ENCODE peak calls at places on chromosomes 4 and X, in eight cellular contexts. O is transverse colon; Y is suprapubic skin; F is adrenal gland; V is PC-3; C is small intestine; G is NT2/D1; Q is CD8-positive, alpha-beta memory T cell. J is an unnamed sample. For H3K27me3 and H3K4me1, the result is how much of the 10 kb centered on the place peaks cover.

GRCh38 chrX:96372313-96373046 is 312.2 kb upstream of the DIAPH2 start:
- DNase-seq in G (peak), O (no peak), F (peak), V (peak), Y (no peak), Q (no peak), C (peak), J (no peak)

GRCh38 chrX:47743504-47743903 is 84.5 kb upstream of the UXT start:
- DNase-seq in G (no peak), V (no peak), Y (no peak), Q (no peak), F (no peak), O (no peak), C (no peak), J (no peak)

GRCh38 chrX:1851527-1851926 is 236.7 kb downstream of the ASMT start:
- DNase-seq in F (no peak), G (peak), C (no peak), Y (no peak), Q (no peak), O (no peak), V (no peak), J (no peak)

GRCh38 chr4:185534850-185535761 is at the start of gene PDLIM3:
- DNase-seq in V (no peak), O (peak), F (peak), C (no peak), Y (peak), G (peak), Q (no peak), J (peak)

GRCh38 chrX:13607996-13608365 is 38.6 kb downstream of the EGFL6 start:
- DNase-seq in F (no peak), O (no peak), Y (no peak), V (no peak), G (peak), C (peak), Q (no peak), J (no peak)

GRCh38 chrX:47160781-47161180 is 15.8 kb downstream of the RBM10 start:
- DNase-seq in V (no peak), Y (peak), O (no peak), F (no peak), C (no peak), G (no peak), Q (no peak), J (no peak)

GRCh38 chr4:98689507-98690174 is 31.2 kb upstream of the TSPAN5 start:
- DNase-seq in O (no peak), G (no peak), C (no peak), Y (no peak), V (no peak), F (no peak), Q (no peak), J (no peak)

GRCh38 chr4:152709675-152710438 is 30.1 kb upstream of the TMEM154 start:
- DNase-seq in O (no peak), V (peak), Q (no peak), Y (no peak), G (no peak), F (no peak), C (no peak), J (no peak)

GRCh38 chr4:76515975-76516853 is 81.2 kb downstream of the SHROOM3 start:
- DNase-seq in C (no peak), O (no peak), F (no peak), Q (no peak), G (no peak), V (no peak), Y (no peak), J (no peak)

GRCh38 chr4:89509708-89510269 is 202.2 kb upstream of the GPRIN3 start:
- DNase-seq in V (no peak), O (no peak), Y (no peak), F (no peak), G (no peak), Q (no peak), C (no peak), J (no peak)

GRCh38 chr4:94603170-94603747 is 151.5 kb downstream of the PDLIM5 start:
- DNase-seq in V (peak), Q (no peak), G (no peak), F (no peak), O (no peak), Y (no peak), C (no peak), J (no peak)

GRCh38 chr4:151031831-151032605 is 16.9 kb upstream of the LRBA start:
- DNase-seq in V (peak), Q (no peak), C (no peak), O (no peak), Y (no peak), F (no peak), G (no peak), J (no peak)

GRCh38 chrX:104309169-104309568 is 54.4 kb upstream of the ESX1 start:
- DNase-seq in F (no peak), Y (no peak), O (no peak), Q (no peak), V (peak), G (no peak), C (no peak), J (no peak)

GRCh38 chr4:102172341-102172740 is 172.9 kb downstream of the SLC39A8 start:
- DNase-seq in G (peak), V (no peak), Y (no peak), Q (no peak), O (no peak), F (no peak), C (no peak), J (no peak)

GRCh38 chr4:2071912-2072867 is 13.1 kb downstream of the NAT8L start:
- DNase-seq in Q (peak), Y (peak), O (no peak), C (no peak), F (no peak), G (no peak), V (no peak), J (no peak)

GRCh38 chrX:9569875-9570274 is 105.0 kb downstream of the TBL1X start:
- DNase-seq in Q (no peak), O (no peak), V (no peak), C (no peak), F (no peak), G (no peak), Y (no peak), J (no peak)

GRCh38 chr4:134024251-134024650 is 177.3 kb downstream of the PABPC4L start:
- DNase-seq in C (no peak), G (no peak), V (peak), Y (no peak), O (no peak), Q (no peak), F (no peak), J (no peak)

GRCh38 chrX:143669395-143669794 is 33.5 kb upstream of the SLITRK4 start:
- DNase-seq in Y (no peak), G (no peak), V (peak), O (no peak), F (no peak), C (no peak), Q (no peak), J (no peak)

GRCh38 chr4:70240192-70240591 is 2.2 kb upstream of the CSN3 start:
- DNase-seq in G (no peak), Q (no peak), F (no peak), V (no peak), Y (no peak), C (no peak), O (no peak), J (no peak)

GRCh38 chr4:140793291-140793690 is 37.1 kb upstream of the TBC1D9 start:
- DNase-seq in O (no peak), C (no peak), G (no peak), F (no peak), Y (no peak), Q (no peak), V (no peak), J (no peak)

GRCh38 chr4:145538636-145539035 is 57.0 kb downstream of the SMAD1 start:
- DNase-seq in G (no peak), O (no peak), V (no peak), Q (no peak), C (no peak), F (no peak), Y (no peak), J (no peak)

GRCh38 chr4:126603210-126603609 is 1029.5 kb upstream of the INTU start:
- DNase-seq in C (no peak), Q (no peak), Y (no peak), V (no peak), G (no peak), O (no peak), F (no peak), J (no peak)

GRCh38 chr4:126604273-126604867 is 1028.4 kb upstream of the INTU start:
- DNase-seq in C (peak), Q (no peak), F (peak), V (peak), O (no peak), Y (no peak), G (peak), J (no peak)

DNA sequence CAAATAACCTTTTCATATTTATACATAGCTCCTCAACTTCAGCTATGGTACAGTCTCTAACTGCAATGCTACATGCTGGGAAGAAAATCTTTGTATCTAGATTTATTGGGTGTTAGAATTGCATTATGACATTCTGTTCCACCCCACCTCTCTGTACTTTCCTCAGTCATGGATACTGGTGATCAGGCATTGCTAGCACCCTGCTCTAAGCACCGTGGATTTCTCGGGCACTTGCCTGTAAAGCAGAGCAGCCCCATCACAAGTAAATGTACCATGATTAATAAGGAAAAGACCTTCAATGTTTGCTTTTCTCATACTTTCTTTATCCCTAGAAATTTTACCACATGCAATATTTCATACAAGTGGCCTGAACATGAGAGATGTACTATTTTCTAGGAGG is 1028.9 kb upstream of the INTU start:
- DNase-seq in G (no peak), Y (no peak), V (no peak), C (no peak), F (no peak), Q (no peak), O (no peak), J (no peak)
- H3K27me3 ChIP-seq in G (under half), Y (under half), V (under half), C (under half), F (under half), Q (under half), O (under half), J (under half)

GRCh38 chr4:7190278-7190594 is 2.1 kb upstream of the SORCS2 start:
- DNase-seq in V (no peak), F (no peak), C (no peak), G (no peak), Q (no peak), O (no peak), Y (no peak), J (no peak)
- H3K4me1 ChIP-seq in V (under half), F (under half), C (under half), G (under half), Q (under half), O (under half), Y (under half), J (under half)

DNA sequence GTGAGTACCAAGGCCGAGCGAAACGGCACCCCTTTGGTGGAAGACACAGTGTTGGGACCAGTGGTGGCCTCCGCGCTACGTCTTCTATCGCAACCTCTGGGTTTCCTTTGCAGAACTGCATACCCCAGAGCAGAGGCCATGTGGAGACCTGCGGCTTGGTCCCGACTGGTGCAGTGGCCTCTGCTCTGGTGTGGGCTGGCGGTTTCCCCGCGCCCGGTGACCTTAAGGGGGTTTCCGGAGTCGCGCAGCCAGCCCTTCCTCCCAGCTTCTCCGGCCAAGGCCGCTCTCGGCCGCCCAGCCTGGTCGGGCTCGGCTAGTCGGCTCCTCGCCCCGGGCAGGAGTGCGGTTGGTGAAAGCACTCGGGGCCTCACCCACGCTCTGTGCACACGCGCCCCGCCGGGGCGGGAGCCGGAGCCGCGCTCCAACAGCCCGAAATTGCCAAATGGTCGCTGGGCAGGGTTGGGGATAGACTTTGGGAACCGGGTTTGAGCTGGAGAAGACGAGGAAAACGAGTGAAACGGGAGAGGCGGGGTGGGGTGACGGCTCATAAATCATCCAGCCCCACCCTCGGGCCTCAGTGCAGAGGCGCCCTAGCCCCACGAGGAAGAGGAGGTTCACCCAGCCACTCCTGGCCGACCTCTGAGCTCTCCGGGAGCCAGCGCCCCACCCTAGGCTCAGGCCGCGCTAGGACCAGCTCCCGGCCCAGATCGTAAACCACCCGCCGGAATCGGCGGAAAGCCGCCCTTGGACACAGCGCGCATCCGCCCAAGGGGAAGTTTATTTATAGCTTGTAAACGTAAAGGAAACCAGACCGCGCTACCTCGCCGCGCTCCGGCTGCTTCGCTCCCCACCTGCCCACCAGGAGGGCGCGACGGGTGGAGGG is 84.7 kb downstream of the BCOR start:
- DNase-seq in Q (peak), Y (peak), V (peak), G (no peak), C (peak), O (peak), F (peak), J (peak)
- H3K27me3 ChIP-seq in Q (under half), Y (under half), V (under half), G (under half), C (under half), O (under half), F (under half), J (under half)

GRCh38 chr4:74651198-74651597 is 143.1 kb downstream of the BTC start:
- DNase-seq in F (no peak), G (no peak), Y (no peak), C (no peak), Q (no peak), O (no peak), V (no peak), J (no peak)

GRCh38 chr4:74653331-74654229 is 140.7 kb downstream of the BTC start:
- DNase-seq in Y (no peak), C (no peak), G (no peak), O (no peak), Q (no peak), V (no peak), F (no peak), J (no peak)

GRCh38 chr4:74656596-74656995 is 137.7 kb downstream of the BTC start:
- DNase-seq in C (no peak), V (peak), Y (no peak), Q (no peak), G (no peak), F (no peak), O (no peak), J (no peak)

GRCh38 chr4:74658114-74658513 is 136.2 kb downstream of the BTC start:
- DNase-seq in F (no peak), Y (no peak), C (no peak), G (no peak), O (no peak), V (no peak), Q (no peak), J (no peak)

GRCh38 chr4:74654230-74654681 is 140.1 kb downstream of the BTC start:
- DNase-seq in Y (no peak), C (peak), O (no peak), F (no peak), G (no peak), V (peak), Q (no peak), J (peak)
- H3K4me1 ChIP-seq in Y (under half), C (under half), O (under half), F (under half), G (under half), V (half or more), Q (under half), J (under half)

GRCh38 chrX:27884654-27885053 is 76.9 kb downstream of the MAGEB10 start:
- DNase-seq in G (no peak), C (no peak), Y (no peak), Q (no peak), V (no peak), F (no peak), O (no peak), J (no peak)

GRCh38 chrX:27878862-27879261 is 71.1 kb downstream of the MAGEB10 start:
- DNase-seq in F (no peak), G (no peak), Y (no peak), V (no peak), Q (no peak), C (no peak), O (no peak), J (no peak)

GRCh38 chrX:27882695-27883094 is 74.9 kb downstream of the MAGEB10 start:
- DNase-seq in F (no peak), Y (no peak), Q (no peak), O (no peak), G (no peak), V (no peak), C (no peak), J (no peak)

DNA sequence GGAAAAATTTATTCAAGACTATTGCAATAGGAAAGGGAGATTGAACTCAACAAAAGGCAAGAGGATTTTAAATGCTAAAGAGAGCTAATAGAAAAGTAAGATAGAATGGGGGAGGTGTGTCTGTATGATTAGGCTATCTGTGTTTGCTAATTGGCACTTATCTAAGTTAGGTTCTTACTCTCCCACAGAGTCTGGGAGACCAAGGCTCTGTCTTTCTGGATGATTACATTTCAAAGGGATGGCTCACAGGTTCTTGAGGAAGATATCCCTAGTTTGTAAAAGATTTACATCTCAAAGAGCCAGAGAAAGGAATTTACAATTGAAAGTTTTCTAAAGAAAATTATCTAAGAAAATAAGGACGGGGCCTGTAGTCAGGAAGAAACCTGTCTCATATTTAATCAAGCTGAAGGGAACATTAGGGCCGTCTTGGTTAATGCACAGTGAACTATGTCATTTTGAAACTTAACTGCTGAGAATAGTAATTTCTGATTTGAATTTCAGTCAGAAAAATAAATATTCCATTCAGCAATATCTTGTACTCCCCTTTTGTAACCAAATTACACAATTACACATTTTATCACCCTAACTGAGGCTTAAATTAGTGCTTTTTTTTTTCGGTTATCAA is 75.8 kb downstream of the MAGEB10 start:
- DNase-seq in V (no peak), F (no peak), G (peak), Y (no peak), Q (no peak), O (no peak), C (no peak), J (no peak)
- H3K27me3 ChIP-seq in V (under half), F (under half), G (under half), Y (under half), Q (under half), O (under half), C (under half), J (under half)

DNA sequence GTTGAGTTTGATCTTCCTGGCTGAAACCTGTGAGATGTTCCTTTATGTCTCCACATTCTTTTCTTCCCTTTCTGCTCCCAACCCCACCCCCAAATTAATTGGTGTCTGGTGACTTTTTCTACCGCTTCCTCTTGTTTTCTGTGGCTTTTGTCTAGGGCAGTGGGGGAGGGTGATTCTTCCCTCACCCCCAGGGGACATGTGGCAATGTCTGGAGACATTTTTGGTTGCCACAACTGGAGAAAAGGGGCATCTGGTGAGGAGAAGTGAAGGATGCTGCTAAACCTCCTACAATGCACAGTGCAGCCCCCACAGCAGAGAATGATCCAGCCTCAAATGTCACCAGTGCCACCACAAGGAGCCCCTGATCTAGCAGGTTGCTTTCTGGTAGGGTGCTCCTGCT is 152.9 kb downstream of the NHS start:
- DNase-seq in G (no peak), V (no peak), F (no peak), O (no peak), Q (no peak), C (no peak), Y (no peak), J (no peak)
- H3K4me1 ChIP-seq in G (under half), V (under half), F (under half), O (under half), Q (under half), C (under half), Y (under half), J (under half)

GRCh38 chr4:26372076-26372475 is 51.3 kb downstream of the RBPJ start:
- DNase-seq in G (no peak), F (no peak), Y (no peak), V (no peak), C (no peak), Q (no peak), O (no peak), J (no peak)
- H3K27me3 ChIP-seq in G (under half), F (under half), Y (under half), V (under half), C (under half), Q (under half), O (under half), J (under half)

DNA sequence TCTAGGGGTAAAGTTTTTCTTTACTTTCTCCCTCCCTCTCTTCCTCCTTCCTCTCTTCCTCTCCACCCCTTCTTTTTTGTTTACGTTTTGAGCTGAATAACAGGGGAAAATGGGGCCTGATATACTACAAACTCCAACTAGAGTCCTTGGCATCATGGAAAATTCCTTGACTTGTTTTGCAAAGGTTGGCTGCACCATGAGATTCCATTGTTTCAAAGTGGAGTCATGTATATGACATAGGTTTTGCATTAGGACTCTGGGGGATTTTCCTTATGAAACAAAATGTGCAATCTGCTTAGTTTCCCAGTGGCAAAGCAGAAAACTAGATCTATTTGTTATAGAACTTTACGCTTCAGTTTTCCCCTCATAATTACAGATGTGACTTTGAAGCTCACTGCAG is 233.5 kb upstream of the PGRMC2 start:
- DNase-seq in Q (no peak), C (no peak), G (no peak), V (no peak), O (no peak), Y (no peak), F (no peak), J (no peak)
- H3K4me1 ChIP-seq in Q (under half), C (under half), G (under half), V (half or more), O (under half), Y (under half), F (under half), J (under half)

J was measured in colonic mucosa.